ENCODE peak calls at places on chromosomes 13 and 19, in six cellular contexts. F, S, C, M, G and R are unnamed samples.

GRCh38 chr19:43354305-43354627 is 780 bp downstream of the CD177 start:
- DNase-seq in F (no peak), S (no peak), C (no peak), M (peak), G (peak), R (no peak)

GRCh38 chr19:19508217-19508616 is 7.1 kb downstream of the TSSK6 start:
- DNase-seq in F (no peak), S (no peak), C (no peak), M (no peak), G (no peak), R (no peak)

GRCh38 chr13:74891610-74892009 is 590.4 kb downstream of the TBC1D4 start:
- DNase-seq in F (peak), S (no peak), C (no peak), M (no peak), G (no peak), R (no peak)

GRCh38 chr13:59766236-59766635 is 397.5 kb downstream of the DIAPH3 start:
- DNase-seq in F (no peak), S (no peak), C (no peak), M (no peak), G (no peak), R (no peak)

GRCh38 chr13:66425741-66426140 is 804.4 kb downstream of the PCDH9 start:
- DNase-seq in F (no peak), S (no peak), C (no peak), M (no peak), G (no peak), R (no peak)

GRCh38 chr13:108609353-108609752 is 20.1 kb upstream of the MYO16 start:
- DNase-seq in F (no peak), S (no peak), C (no peak), M (no peak), G (no peak), R (peak)

GRCh38 chr19:3366761-3367571 is 583 bp downstream of the NFIC start:
- DNase-seq in F (peak), S (no peak), C (peak), M (peak), G (no peak), R (no peak)

GRCh38 chr19:7928741-7929701 is 3.1 kb upstream of the CTXN1 start:
- DNase-seq in F (peak), S (peak), C (no peak), M (peak), G (no peak), R (no peak)

GRCh38 chr19:46291829-46292228 is 5.0 kb upstream of the HIF3A start:
- DNase-seq in F (no peak), S (no peak), C (no peak), M (no peak), G (no peak), R (no peak)

GRCh38 chr19:52638601-52639000 is 446 bp upstream of the ZNF83 start:
- DNase-seq in F (no peak), S (peak), C (peak), M (peak), G (no peak), R (no peak)

GRCh38 chr13:93751117-93751516 is 524.5 kb downstream of the GPC6 start:
- DNase-seq in F (no peak), S (no peak), C (no peak), M (no peak), G (no peak), R (no peak)

GRCh38 chr19:30165228-30165813 is 206.9 kb upstream of the ZNF536 start:
- DNase-seq in F (no peak), S (no peak), C (no peak), M (no peak), G (no peak), R (no peak)

GRCh38 chr19:21697698-21698097 is 69.7 kb downstream of the ZNF100 start:
- DNase-seq in F (no peak), S (no peak), C (no peak), M (no peak), G (no peak), R (no peak)

GRCh38 chr19:46133777-46134231 is 9.3 kb upstream of the IGFL3 start:
- DNase-seq in F (no peak), S (no peak), C (no peak), M (no peak), G (no peak), R (no peak)

GRCh38 chr19:10517361-10517759 is at the start of gene S1PR5:
- DNase-seq in F (no peak), S (no peak), C (no peak), M (peak), G (no peak), R (no peak)

GRCh38 chr19:14943601-14944000 is 2.3 kb downstream of the OR7C2 start:
- DNase-seq in F (no peak), S (no peak), C (no peak), M (no peak), G (no peak), R (no peak)

GRCh38 chr19:6425732-6426686 is 1.4 kb upstream of the KHSRP start:
- DNase-seq in F (no peak), S (no peak), C (no peak), M (no peak), G (no peak), R (no peak)

GRCh38 chr19:6424190-6424938 is at the start of gene KHSRP:
- DNase-seq in F (no peak), S (no peak), C (no peak), M (peak), G (no peak), R (no peak)

GRCh38 chr19:6424939-6425731 is 524 bp upstream of the KHSRP start:
- DNase-seq in F (peak), S (peak), C (peak), M (peak), G (peak), R (peak)

GRCh38 chr19:6421075-6422014 is 3.3 kb downstream of the KHSRP start:
- DNase-seq in F (no peak), S (no peak), C (no peak), M (no peak), G (no peak), R (no peak)

GRCh38 chr19:6423499-6424189 is 967 bp downstream of the KHSRP start:
- DNase-seq in F (no peak), S (no peak), C (no peak), M (no peak), G (no peak), R (no peak)
- TF ChIP-seq POLR2AphosphoS5 in F (no peak), S (no peak), C (peak), M (no peak), G (no peak), R (no peak)

GRCh38 chr19:16380943-16381755 is 56.5 kb downstream of the KLF2 start:
- DNase-seq in F (no peak), S (no peak), C (no peak), M (no peak), G (no peak), R (no peak)

GRCh38 chr19:16383584-16384161 is 59.0 kb downstream of the KLF2 start:
- DNase-seq in F (no peak), S (no peak), C (no peak), M (no peak), G (no peak), R (no peak)

GRCh38 chr19:16382775-16383543 is 58.3 kb downstream of the KLF2 start:
- DNase-seq in F (peak), S (peak), C (peak), M (no peak), G (peak), R (no peak)

GRCh38 chr19:16380314-16380695 is 55.7 kb downstream of the KLF2 start:
- DNase-seq in F (no peak), S (no peak), C (no peak), M (no peak), G (no peak), R (no peak)

GRCh38 chr19:16381756-16382401 is 57.3 kb downstream of the KLF2 start:
- DNase-seq in F (no peak), S (peak), C (no peak), M (no peak), G (no peak), R (no peak)
- TF ChIP-seq POLR2AphosphoS5 in F (peak), S (peak), C (no peak), M (peak), G (no peak), R (no peak)

GRCh38 chr19:54168174-54168917 is 4.6 kb downstream of the TMC4 start:
- DNase-seq in F (peak), S (peak), C (peak), M (peak), G (no peak), R (peak)
- TF ChIP-seq POLR2AphosphoS5 in F (peak), S (no peak), C (no peak), M (no peak), G (no peak), R (no peak)

GRCh38 chr13:102696465-102696864 is 1.6 kb upstream of the METTL21C start:
- DNase-seq in F (no peak), S (no peak), C (no peak), M (no peak), G (no peak), R (no peak)
- TF ChIP-seq POLR2AphosphoS5 in F (no peak), S (no peak), C (no peak), M (no peak), G (no peak), R (no peak)

DNA sequence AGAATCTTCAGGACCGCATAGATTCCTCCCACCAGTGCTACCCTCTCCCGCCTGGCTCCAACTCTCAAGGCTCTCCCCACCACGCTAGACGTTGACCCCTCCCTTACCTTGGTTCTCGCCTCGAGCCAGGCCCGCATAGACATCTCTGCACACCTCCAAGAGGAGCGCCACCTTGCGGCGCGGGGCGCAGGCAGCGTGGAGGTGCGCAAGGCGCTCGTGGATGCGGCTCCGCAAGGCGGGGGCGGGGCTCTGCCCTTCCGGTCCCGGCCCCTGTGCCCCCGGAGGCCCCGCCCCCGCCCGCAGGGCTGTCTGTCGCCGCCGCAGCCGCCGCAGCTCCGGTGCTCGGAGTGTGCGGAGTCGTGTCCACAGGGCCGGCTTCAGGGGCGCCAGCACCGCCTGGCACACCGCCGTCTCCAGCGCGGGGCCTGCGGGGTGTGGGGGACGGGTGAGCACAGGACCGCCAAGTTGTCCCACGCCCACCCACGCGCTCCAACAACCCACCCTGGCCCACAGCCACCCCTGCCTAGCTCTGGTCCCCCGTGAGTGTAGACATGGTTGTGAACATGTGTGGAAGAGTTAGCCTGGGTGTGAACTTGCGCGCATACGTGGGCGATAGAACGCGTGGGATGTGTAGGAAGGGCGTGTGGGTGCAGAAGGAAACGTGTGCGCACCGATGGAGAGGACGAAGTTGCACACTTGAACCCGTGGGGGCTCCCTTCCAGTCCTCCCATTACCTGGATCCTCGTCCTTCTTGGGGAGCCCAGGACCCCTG is 8.1 kb downstream of the RINL start:
- DNase-seq in F (peak), S (peak), C (peak), M (peak), G (no peak), R (no peak)
- TF ChIP-seq POLR2AphosphoS5 in F (peak), S (peak), C (no peak), M (peak), G (peak), R (peak)

GRCh38 chr13:73177017-73177416 is 118.2 kb downstream of the KLF5 start:
- DNase-seq in F (no peak), S (no peak), C (no peak), M (no peak), G (no peak), R (no peak)
- TF ChIP-seq POLR2AphosphoS5 in F (no peak), S (no peak), C (no peak), M (no peak), G (no peak), R (no peak)

GRCh38 chr19:6099037-6099436 is 11.3 kb downstream of the RFX2 start:
- DNase-seq in F (no peak), S (no peak), C (no peak), M (no peak), G (no peak), R (no peak)

GRCh38 chr19:6099633-6100032 is 10.7 kb downstream of the RFX2 start:
- DNase-seq in F (no peak), S (no peak), C (no peak), M (no peak), G (no peak), R (no peak)

GRCh38 chr19:6100284-6100915 is 9.9 kb downstream of the RFX2 start:
- DNase-seq in F (no peak), S (no peak), C (no peak), M (peak), G (no peak), R (no peak)

GRCh38 chr19:6097911-6098310 is 12.4 kb downstream of the RFX2 start:
- DNase-seq in F (no peak), S (no peak), C (no peak), M (no peak), G (no peak), R (no peak)

GRCh38 chr19:6098574-6098973 is 11.7 kb downstream of the RFX2 start:
- DNase-seq in F (no peak), S (no peak), C (no peak), M (no peak), G (no peak), R (no peak)
- TF ChIP-seq POLR2AphosphoS5 in F (no peak), S (no peak), C (no peak), M (no peak), G (no peak), R (no peak)

DNA sequence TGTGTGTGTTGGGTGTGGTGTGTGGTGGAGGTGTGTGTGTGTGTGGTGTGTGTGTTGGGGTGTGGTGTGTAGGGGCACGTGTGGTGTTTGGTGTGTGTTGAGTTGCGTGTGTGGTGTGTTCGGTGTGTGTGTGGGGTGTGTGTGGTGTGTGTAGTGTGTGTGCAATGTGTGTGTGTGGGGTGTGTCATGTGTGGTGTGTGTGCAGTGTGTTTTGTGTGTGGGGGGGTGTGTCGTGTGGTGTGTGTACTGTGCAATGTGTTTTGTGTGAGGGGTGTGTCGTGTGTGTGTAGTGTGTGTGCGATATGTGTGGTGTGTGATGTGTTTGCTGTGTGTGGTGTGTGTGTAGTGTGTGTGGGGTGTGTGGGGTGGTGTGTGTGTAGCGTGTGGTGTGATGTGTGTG is 6.0 kb upstream of the KPTN start:
- DNase-seq in F (no peak), S (no peak), C (no peak), M (no peak), G (no peak), R (no peak)
- TF ChIP-seq POLR2AphosphoS5 in F (no peak), S (no peak), C (no peak), M (no peak), G (no peak), R (no peak)